ENCODE peak calls at places on chromosomes 5 and 9, in six cellular contexts. One of them, this sample, is unnamed.

GRCh38 chr5:43242196-43242595 is 50.2 kb downstream of the NIM1K start:
- DNase-seq in pancreas: no peak
- DNase-seq in kidney: no peak
- DNase-seq in OCI-LY7: no peak
- DNase-seq in uterus: no peak
- DNase-seq in tibial nerve: no peak
- DNase-seq in this sample: no peak

GRCh38 chr5:130923543-130924159 is 241.4 kb downstream of the HINT1 start:
- DNase-seq in kidney: no peak
- DNase-seq in pancreas: no peak
- DNase-seq in tibial nerve: no peak
- DNase-seq in OCI-LY7: no peak
- DNase-seq in uterus: no peak
- DNase-seq in this sample: no peak

GRCh38 chr9:38091310-38092199 is 22.5 kb upstream of the SHB start:
- DNase-seq in tibial nerve: no peak
- DNase-seq in uterus: no peak
- DNase-seq in kidney: no peak
- DNase-seq in pancreas: no peak
- DNase-seq in OCI-LY7: no peak
- DNase-seq in this sample: peak

GRCh38 chr5:176578391-176578808 is 29.3 kb downstream of the CDHR2 start:
- DNase-seq in uterus: peak
- DNase-seq in OCI-LY7: peak
- DNase-seq in tibial nerve: no peak
- DNase-seq in kidney: no peak
- DNase-seq in pancreas: peak
- DNase-seq in this sample: no peak

GRCh38 chr5:44646016-44646415 is 162.7 kb upstream of the MRPS30 start:
- DNase-seq in tibial nerve: no peak
- DNase-seq in uterus: no peak
- DNase-seq in OCI-LY7: no peak
- DNase-seq in pancreas: no peak
- DNase-seq in kidney: no peak
- DNase-seq in this sample: no peak

GRCh38 chr9:69444021-69444420 is 119.0 kb downstream of the ENTREP1 start:
- DNase-seq in uterus: no peak
- DNase-seq in kidney: no peak
- DNase-seq in pancreas: no peak
- DNase-seq in OCI-LY7: no peak
- DNase-seq in tibial nerve: no peak
- DNase-seq in this sample: no peak

GRCh38 chr5:133321833-133322420 is 270.1 kb downstream of the HSPA4 start:
- DNase-seq in uterus: no peak
- DNase-seq in kidney: peak
- DNase-seq in tibial nerve: no peak
- DNase-seq in OCI-LY7: no peak
- DNase-seq in pancreas: no peak
- DNase-seq in this sample: peak

GRCh38 chr9:37486616-37487544 is 1.1 kb downstream of the POLR1E start:
- DNase-seq in kidney: no peak
- DNase-seq in OCI-LY7: no peak
- DNase-seq in tibial nerve: no peak
- DNase-seq in uterus: peak
- DNase-seq in pancreas: no peak
- DNase-seq in this sample: no peak

GRCh38 chr9:2526071-2526862 is 95.3 kb upstream of the VLDLR start:
- DNase-seq in kidney: no peak
- DNase-seq in OCI-LY7: no peak
- DNase-seq in uterus: no peak
- DNase-seq in tibial nerve: no peak
- DNase-seq in pancreas: no peak
- DNase-seq in this sample: no peak

DNA sequence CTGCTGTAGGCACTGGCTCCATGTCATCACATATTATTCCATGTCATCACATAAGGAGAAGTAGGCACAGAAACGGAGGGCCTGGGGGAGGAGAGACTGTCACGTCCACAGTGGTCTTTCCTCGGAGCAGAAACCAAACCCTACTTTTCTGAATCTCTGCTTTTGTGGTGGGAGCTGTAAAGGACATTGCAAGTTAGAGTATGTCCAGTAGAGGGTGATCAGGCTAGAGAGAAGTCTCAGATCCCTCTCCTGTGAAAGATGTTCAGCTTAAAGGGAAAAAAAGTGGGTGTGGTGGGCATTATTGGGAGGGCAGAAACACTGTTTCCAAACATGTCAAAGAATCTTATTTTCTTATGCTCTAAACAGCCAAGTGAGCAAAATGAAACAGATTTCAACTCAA is 19.4 kb upstream of the FBP2 start:
- DNase-seq in tibial nerve: no peak
- DNase-seq in pancreas: no peak
- DNase-seq in uterus: no peak
- DNase-seq in kidney: no peak
- DNase-seq in OCI-LY7: no peak
- DNase-seq in this sample: no peak
- H3K27ac ChIP-seq in tibial nerve: no peak
- H3K27ac ChIP-seq in pancreas: no peak
- H3K27ac ChIP-seq in uterus: no peak
- H3K27ac ChIP-seq in kidney: no peak
- H3K27ac ChIP-seq in OCI-LY7: no peak
- H3K27ac ChIP-seq in this sample: no peak

DNA sequence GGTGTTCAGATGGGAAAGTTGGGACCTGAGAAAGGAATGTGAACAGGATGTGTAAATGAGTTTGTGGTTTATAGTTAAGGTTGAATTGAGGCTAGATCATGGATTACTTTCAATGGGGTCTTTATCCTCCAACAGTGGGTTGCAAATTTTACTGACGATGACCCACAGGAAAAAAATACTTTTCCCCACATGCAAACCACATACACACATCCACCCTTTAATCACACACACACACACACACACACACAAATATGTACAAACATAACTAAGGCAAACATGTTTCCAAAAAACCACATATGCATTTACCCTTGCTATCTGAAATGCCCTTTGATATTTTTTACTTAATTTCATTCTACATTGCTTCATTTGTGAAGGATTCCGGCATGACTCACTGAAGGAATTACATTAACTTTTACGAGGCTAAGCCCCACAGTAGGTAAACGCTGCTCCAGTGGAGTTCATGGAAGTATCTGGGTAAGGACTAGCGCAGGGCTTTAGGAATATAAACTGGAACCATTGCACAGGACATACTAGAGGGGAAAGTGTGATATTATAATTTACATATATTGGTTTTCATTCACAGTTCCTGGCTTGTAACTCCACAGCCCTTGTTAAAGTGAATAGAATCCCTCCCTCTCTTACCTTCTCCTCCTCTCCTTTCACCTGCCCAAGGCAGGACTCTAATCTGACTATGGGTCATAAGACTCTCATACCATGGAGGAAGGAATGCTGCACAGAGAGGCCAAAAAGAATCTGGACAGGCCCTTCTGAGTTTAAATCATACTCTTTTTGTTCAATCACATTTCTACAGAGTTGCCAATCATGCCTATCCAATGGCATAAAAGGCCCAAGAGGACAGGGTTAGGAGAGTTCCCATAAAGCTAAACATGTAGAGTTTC is 8.5 kb upstream of the SPEF2 start:
- DNase-seq in tibial nerve: no peak
- DNase-seq in pancreas: no peak
- DNase-seq in OCI-LY7: no peak
- DNase-seq in kidney: no peak
- DNase-seq in uterus: no peak
- DNase-seq in this sample: no peak
- TF ChIP-seq CTCF in tibial nerve: no peak
- TF ChIP-seq CTCF in pancreas: no peak
- TF ChIP-seq CTCF in OCI-LY7: no peak
- TF ChIP-seq CTCF in kidney: no peak
- TF ChIP-seq CTCF in uterus: no peak
- TF ChIP-seq CTCF in this sample: no peak

GRCh38 chr5:14417792-14418765 is 163.5 kb upstream of the OTULINL start:
- DNase-seq in kidney: no peak
- DNase-seq in OCI-LY7: no peak
- DNase-seq in tibial nerve: no peak
- DNase-seq in pancreas: no peak
- DNase-seq in uterus: no peak
- DNase-seq in this sample: no peak
- H3K27ac ChIP-seq in kidney: no peak
- H3K27ac ChIP-seq in OCI-LY7: no peak
- H3K27ac ChIP-seq in tibial nerve: peak
- H3K27ac ChIP-seq in pancreas: no peak
- H3K27ac ChIP-seq in uterus: peak
- H3K27ac ChIP-seq in this sample: no peak

DNA sequence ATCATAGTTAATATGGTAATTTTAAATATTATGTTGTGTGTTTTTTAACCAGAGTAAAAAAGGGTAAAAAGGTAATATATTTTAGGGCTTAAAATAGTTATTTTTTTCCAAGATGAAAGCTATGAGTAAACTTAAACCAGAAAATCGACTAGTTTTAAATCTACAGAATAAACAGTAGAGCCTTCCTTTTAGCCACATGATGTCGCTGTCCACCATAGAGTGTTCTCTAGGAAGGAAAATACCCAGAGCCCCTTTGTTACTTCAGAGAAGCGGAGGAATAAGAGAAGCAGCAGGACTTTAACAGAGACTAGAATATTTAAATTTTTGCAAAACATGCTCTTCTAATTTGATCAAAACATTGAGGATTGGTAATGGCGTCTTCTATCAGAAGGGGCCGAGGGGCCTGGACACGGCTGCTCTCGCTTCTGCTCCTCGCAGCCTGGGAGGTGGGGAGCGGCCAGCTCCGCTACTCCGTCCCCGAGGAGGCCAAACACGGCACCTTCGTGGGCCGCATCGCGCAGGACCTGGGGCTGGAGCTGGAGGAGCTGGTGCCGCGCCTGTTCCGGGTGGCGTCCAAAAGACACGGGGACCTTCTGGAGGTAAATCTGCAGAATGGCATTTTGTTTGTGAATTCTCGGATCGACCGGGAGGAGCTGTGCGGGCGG is at the start of gene PCDHA2:
- DNase-seq in kidney: no peak
- DNase-seq in pancreas: no peak
- DNase-seq in uterus: no peak
- DNase-seq in tibial nerve: no peak
- DNase-seq in OCI-LY7: no peak
- DNase-seq in this sample: no peak
- TF ChIP-seq CTCF in kidney: no peak
- TF ChIP-seq CTCF in pancreas: no peak
- TF ChIP-seq CTCF in uterus: peak
- TF ChIP-seq CTCF in tibial nerve: no peak
- TF ChIP-seq CTCF in OCI-LY7: peak
- TF ChIP-seq CTCF in this sample: no peak

GRCh38 chr9:136542246-136543041 is 3.4 kb downstream of the NOTCH1 start:
- DNase-seq in kidney: no peak
- DNase-seq in OCI-LY7: no peak
- DNase-seq in uterus: no peak
- DNase-seq in tibial nerve: no peak
- DNase-seq in pancreas: no peak
- DNase-seq in this sample: no peak
- H3K27ac ChIP-seq in kidney: peak
- H3K27ac ChIP-seq in OCI-LY7: no peak
- H3K27ac ChIP-seq in uterus: peak
- H3K27ac ChIP-seq in tibial nerve: peak
- H3K27ac ChIP-seq in pancreas: no peak
- H3K27ac ChIP-seq in this sample: peak

DNA sequence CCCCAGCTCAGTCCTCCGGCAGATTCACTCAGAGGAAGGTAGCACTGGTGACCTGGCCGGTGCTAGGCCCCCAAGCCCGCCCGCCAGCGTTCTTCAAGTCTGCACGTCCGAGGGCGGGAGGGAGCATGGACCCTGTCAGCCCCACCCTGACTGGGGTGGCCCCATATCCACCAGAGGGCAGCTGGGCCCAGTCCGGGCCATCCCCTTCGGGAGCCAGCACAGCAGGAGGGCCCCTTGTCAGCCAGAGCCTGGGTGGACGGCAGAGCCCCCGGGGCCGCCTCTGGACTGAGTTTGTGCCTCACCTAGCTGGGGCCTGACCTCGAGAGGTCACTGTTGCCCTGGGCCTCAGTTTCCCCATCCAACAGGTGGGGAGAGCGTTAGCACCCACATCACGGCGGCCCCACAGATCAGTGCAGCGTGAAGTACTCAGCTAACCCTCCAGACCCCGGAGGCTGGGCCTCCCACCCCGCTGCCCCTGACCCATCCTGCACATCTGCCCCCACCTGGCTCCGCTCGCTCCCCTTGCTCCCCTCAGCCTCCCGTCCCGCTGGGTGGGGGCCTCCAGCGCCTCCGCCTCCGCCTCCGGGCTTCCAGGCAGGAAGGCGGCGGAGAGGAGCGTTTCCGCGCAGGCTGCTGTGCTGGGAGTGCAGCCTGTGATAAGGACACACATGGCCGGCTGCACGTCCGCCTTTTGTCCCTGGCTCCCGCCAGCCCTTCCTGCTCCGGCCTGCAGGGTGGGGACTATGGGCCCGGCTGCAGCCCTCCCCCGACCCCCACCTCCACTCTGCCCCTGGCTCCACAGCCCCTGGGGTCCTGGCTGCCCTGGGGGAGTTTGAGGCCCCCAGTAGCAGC is 16.6 kb upstream of the EGFL7 start:
- DNase-seq in kidney: peak
- DNase-seq in OCI-LY7: no peak
- DNase-seq in uterus: no peak
- DNase-seq in tibial nerve: no peak
- DNase-seq in pancreas: peak
- DNase-seq in this sample: peak
- TF ChIP-seq CTCF in kidney: no peak
- TF ChIP-seq CTCF in OCI-LY7: no peak
- TF ChIP-seq CTCF in uterus: no peak
- TF ChIP-seq CTCF in tibial nerve: peak
- TF ChIP-seq CTCF in pancreas: no peak
- TF ChIP-seq CTCF in this sample: no peak

This sample was measured in spleen.